ENCODE peak calls at places on chromosomes 13 and 19, in eight cellular contexts. One of them, this sample, is unnamed.
A peak's percentile ranks its signal among the peaks of the same experiment; 100 is the strongest.

GRCh38 chr13:91133941-91134772 is 213.3 kb upstream of the MIR17HG start:
- DNase-seq in pancreas: no peak
- DNase-seq in ascending aorta: no peak
- DNase-seq in body of pancreas: peak; percentile 62
- DNase-seq in Peyer's patch: no peak
- DNase-seq in brain microvascular endothelial cell: peak; percentile 65
- DNase-seq in kidney epithelial cell: no peak
- DNase-seq in uterus: no peak
- DNase-seq in this sample: no peak

GRCh38 chr13:76667551-76667950 is 218.7 kb downstream of the KCTD12 start:
- DNase-seq in body of pancreas: no peak
- DNase-seq in Peyer's patch: no peak
- DNase-seq in uterus: no peak
- DNase-seq in brain microvascular endothelial cell: peak; percentile 61
- DNase-seq in pancreas: no peak
- DNase-seq in kidney epithelial cell: no peak
- DNase-seq in ascending aorta: no peak
- DNase-seq in this sample: no peak

GRCh38 chr19:15252398-15253018 is 20.3 kb upstream of the EPHX3 start:
- DNase-seq in ascending aorta: peak; percentile 85
- DNase-seq in brain microvascular endothelial cell: peak; percentile 33
- DNase-seq in body of pancreas: no peak
- DNase-seq in uterus: peak; percentile 44
- DNase-seq in Peyer's patch: no peak
- DNase-seq in kidney epithelial cell: no peak
- DNase-seq in pancreas: no peak
- DNase-seq in this sample: no peak

GRCh38 chr13:99144306-99144705 is 56.3 kb upstream of the UBAC2 start:
- DNase-seq in pancreas: no peak
- DNase-seq in body of pancreas: no peak
- DNase-seq in kidney epithelial cell: no peak
- DNase-seq in ascending aorta: no peak
- DNase-seq in Peyer's patch: no peak
- DNase-seq in uterus: no peak
- DNase-seq in brain microvascular endothelial cell: no peak
- DNase-seq in this sample: no peak

GRCh38 chr13:36712785-36713184 is 39.0 kb downstream of the SERTM1 start:
- DNase-seq in body of pancreas: no peak
- DNase-seq in brain microvascular endothelial cell: peak; percentile 15
- DNase-seq in Peyer's patch: no peak
- DNase-seq in kidney epithelial cell: peak; percentile 74
- DNase-seq in pancreas: no peak
- DNase-seq in ascending aorta: no peak
- DNase-seq in uterus: peak; percentile 63
- DNase-seq in this sample: peak; percentile 24

GRCh38 chr19:2555422-2556220 is 79.7 kb downstream of the GADD45B start:
- DNase-seq in body of pancreas: no peak
- DNase-seq in ascending aorta: no peak
- DNase-seq in pancreas: no peak
- DNase-seq in Peyer's patch: no peak
- DNase-seq in kidney epithelial cell: no peak
- DNase-seq in uterus: no peak
- DNase-seq in brain microvascular endothelial cell: no peak
- DNase-seq in this sample: no peak

GRCh38 chr13:51193387-51193786 is 28.8 kb upstream of the FAM124A start:
- DNase-seq in kidney epithelial cell: no peak
- DNase-seq in ascending aorta: no peak
- DNase-seq in body of pancreas: no peak
- DNase-seq in brain microvascular endothelial cell: no peak
- DNase-seq in pancreas: no peak
- DNase-seq in Peyer's patch: no peak
- DNase-seq in uterus: no peak
- DNase-seq in this sample: no peak

GRCh38 chr19:56508282-56508778 is 675 bp downstream of the ZNF471 start:
- DNase-seq in ascending aorta: no peak
- DNase-seq in Peyer's patch: no peak
- DNase-seq in body of pancreas: no peak
- DNase-seq in brain microvascular endothelial cell: no peak
- DNase-seq in uterus: no peak
- DNase-seq in pancreas: no peak
- DNase-seq in kidney epithelial cell: no peak
- DNase-seq in this sample: peak; percentile 4

GRCh38 chr13:45441633-45442032 is 23.1 kb upstream of the COG3 start:
- DNase-seq in kidney epithelial cell: peak; percentile 48
- DNase-seq in ascending aorta: peak; percentile 2
- DNase-seq in pancreas: no peak
- DNase-seq in Peyer's patch: no peak
- DNase-seq in body of pancreas: no peak
- DNase-seq in brain microvascular endothelial cell: peak; percentile 11
- DNase-seq in uterus: no peak
- DNase-seq in this sample: no peak

GRCh38 chr19:3161453-3161852 is 17.1 kb upstream of the S1PR4 start:
- DNase-seq in pancreas: no peak
- DNase-seq in uterus: no peak
- DNase-seq in ascending aorta: no peak
- DNase-seq in body of pancreas: no peak
- DNase-seq in brain microvascular endothelial cell: peak; percentile 39
- DNase-seq in Peyer's patch: no peak
- DNase-seq in kidney epithelial cell: no peak
- DNase-seq in this sample: no peak

GRCh38 chr19:6359517-6359916 is 1.8 kb upstream of the CLPP start:
- DNase-seq in body of pancreas: no peak
- DNase-seq in pancreas: no peak
- DNase-seq in uterus: no peak
- DNase-seq in Peyer's patch: no peak
- DNase-seq in brain microvascular endothelial cell: no peak
- DNase-seq in ascending aorta: no peak
- DNase-seq in kidney epithelial cell: no peak
- DNase-seq in this sample: no peak

GRCh38 chr13:41145136-41145908 is 12.7 kb upstream of the KBTBD6 start:
- DNase-seq in Peyer's patch: no peak
- DNase-seq in body of pancreas: no peak
- DNase-seq in ascending aorta: no peak
- DNase-seq in kidney epithelial cell: no peak
- DNase-seq in uterus: no peak
- DNase-seq in brain microvascular endothelial cell: no peak
- DNase-seq in pancreas: no peak
- DNase-seq in this sample: no peak

GRCh38 chr19:24000656-24001055 is 86.0 kb downstream of the ZNF726 start:
- DNase-seq in body of pancreas: no peak
- DNase-seq in Peyer's patch: no peak
- DNase-seq in kidney epithelial cell: no peak
- DNase-seq in ascending aorta: no peak
- DNase-seq in brain microvascular endothelial cell: no peak
- DNase-seq in uterus: no peak
- DNase-seq in pancreas: no peak
- DNase-seq in this sample: no peak

GRCh38 chr19:23118400-23118799 is 1.6 kb downstream of the ZNF730 start:
- DNase-seq in kidney epithelial cell: no peak
- DNase-seq in uterus: no peak
- DNase-seq in brain microvascular endothelial cell: no peak
- DNase-seq in ascending aorta: no peak
- DNase-seq in body of pancreas: no peak
- DNase-seq in Peyer's patch: no peak
- DNase-seq in pancreas: no peak
- DNase-seq in this sample: no peak

GRCh38 chr13:108083056-108083455 is 132.3 kb downstream of the LIG4 start:
- DNase-seq in body of pancreas: no peak
- DNase-seq in uterus: no peak
- DNase-seq in pancreas: no peak
- DNase-seq in ascending aorta: no peak
- DNase-seq in kidney epithelial cell: peak; percentile 69
- DNase-seq in Peyer's patch: no peak
- DNase-seq in brain microvascular endothelial cell: no peak
- DNase-seq in this sample: no peak

GRCh38 chr19:48962849-48963165 is 2.3 kb upstream of the FTL start:
- DNase-seq in uterus: no peak
- DNase-seq in Peyer's patch: no peak
- DNase-seq in brain microvascular endothelial cell: no peak
- DNase-seq in kidney epithelial cell: no peak
- DNase-seq in ascending aorta: no peak
- DNase-seq in pancreas: no peak
- DNase-seq in body of pancreas: no peak
- DNase-seq in this sample: no peak

GRCh38 chr13:51525567-51526165 is 58.6 kb upstream of the WDFY2 start:
- DNase-seq in kidney epithelial cell: no peak
- DNase-seq in uterus: no peak
- DNase-seq in pancreas: no peak
- DNase-seq in Peyer's patch: no peak
- DNase-seq in ascending aorta: no peak
- DNase-seq in brain microvascular endothelial cell: peak; percentile 32
- DNase-seq in body of pancreas: no peak
- DNase-seq in this sample: no peak

GRCh38 chr19:3250675-3251074 is 26.2 kb downstream of the CELF5 start:
- DNase-seq in Peyer's patch: no peak
- DNase-seq in body of pancreas: peak; percentile 40
- DNase-seq in ascending aorta: no peak
- DNase-seq in uterus: no peak
- DNase-seq in pancreas: no peak
- DNase-seq in kidney epithelial cell: no peak
- DNase-seq in brain microvascular endothelial cell: no peak
- DNase-seq in this sample: no peak

GRCh38 chr13:76832258-76832988 is 53.8 kb downstream of the KCTD12 start:
- DNase-seq in body of pancreas: no peak
- DNase-seq in brain microvascular endothelial cell: no peak
- DNase-seq in kidney epithelial cell: no peak
- DNase-seq in uterus: no peak
- DNase-seq in Peyer's patch: no peak
- DNase-seq in ascending aorta: no peak
- DNase-seq in pancreas: no peak
- DNase-seq in this sample: no peak

DNA sequence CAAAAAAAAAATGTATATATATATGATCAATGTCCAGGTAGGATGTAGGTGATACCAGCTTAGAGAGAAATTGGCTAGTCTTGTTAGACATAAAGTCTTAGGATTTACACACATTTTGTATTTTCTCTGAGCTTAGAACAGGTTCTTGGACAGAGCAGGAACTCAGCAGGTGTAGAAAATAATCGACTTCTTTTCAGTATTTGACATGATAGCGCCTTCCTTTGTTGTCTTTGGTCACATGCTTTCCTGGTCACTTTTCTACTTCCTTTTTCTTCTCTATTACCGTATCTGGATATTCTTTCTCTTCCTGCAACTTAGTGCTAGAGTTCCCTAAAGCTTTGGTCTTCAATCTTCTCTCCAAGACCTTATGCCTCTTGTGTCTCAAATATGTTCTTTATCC is 107.4 kb downstream of the LRCH1 start:
- DNase-seq in brain microvascular endothelial cell: no peak
- DNase-seq in body of pancreas: no peak
- DNase-seq in pancreas: no peak
- DNase-seq in ascending aorta: no peak
- DNase-seq in Peyer's patch: no peak
- DNase-seq in uterus: no peak
- DNase-seq in kidney epithelial cell: no peak
- DNase-seq in this sample: no peak
- H3K27me3 ChIP-seq in brain microvascular endothelial cell: no peaks in the 10 kb centered on the region
- H3K27me3 ChIP-seq in body of pancreas: no peaks in the 10 kb centered on the region
- H3K27me3 ChIP-seq in pancreas: no peaks in the 10 kb centered on the region
- H3K27me3 ChIP-seq in ascending aorta: no peaks in the 10 kb centered on the region
- H3K27me3 ChIP-seq in Peyer's patch: no peaks in the 10 kb centered on the region
- H3K27me3 ChIP-seq in uterus: no peaks in the 10 kb centered on the region
- H3K27me3 ChIP-seq in kidney epithelial cell: no peaks in the 10 kb centered on the region
- H3K27me3 ChIP-seq in this sample: no peaks in the 10 kb centered on the region

GRCh38 chr19:8463343-8463742 is 18.6 kb downstream of the HNRNPM start:
- DNase-seq in pancreas: no peak
- DNase-seq in brain microvascular endothelial cell: no peak
- DNase-seq in body of pancreas: no peak
- DNase-seq in uterus: no peak
- DNase-seq in ascending aorta: no peak
- DNase-seq in Peyer's patch: no peak
- DNase-seq in kidney epithelial cell: no peak
- DNase-seq in this sample: no peak
- H3K36me3 ChIP-seq in pancreas: peaks cover 36% of the 10 kb centered on the region
- H3K36me3 ChIP-seq in brain microvascular endothelial cell: peaks cover 58% of the 10 kb centered on the region
- H3K36me3 ChIP-seq in body of pancreas: peaks cover 16% of the 10 kb centered on the region
- H3K36me3 ChIP-seq in uterus: no peaks in the 10 kb centered on the region
- H3K36me3 ChIP-seq in ascending aorta: peaks cover 51% of the 10 kb centered on the region
- H3K36me3 ChIP-seq in Peyer's patch: no peaks in the 10 kb centered on the region
- H3K36me3 ChIP-seq in kidney epithelial cell: peaks cover 3% of the 10 kb centered on the region
- H3K36me3 ChIP-seq in this sample: peaks cover 16% of the 10 kb centered on the region

GRCh38 chr19:28601723-28602440 is 611.1 kb downstream of the UQCRFS1 start:
- DNase-seq in body of pancreas: no peak
- DNase-seq in kidney epithelial cell: no peak
- DNase-seq in ascending aorta: no peak
- DNase-seq in brain microvascular endothelial cell: no peak
- DNase-seq in uterus: no peak
- DNase-seq in Peyer's patch: no peak
- DNase-seq in pancreas: no peak
- DNase-seq in this sample: no peak
- H3K27me3 ChIP-seq in body of pancreas: no peaks in the 10 kb centered on the region
- H3K27me3 ChIP-seq in kidney epithelial cell: no peaks in the 10 kb centered on the region
- H3K27me3 ChIP-seq in ascending aorta: no peaks in the 10 kb centered on the region
- H3K27me3 ChIP-seq in brain microvascular endothelial cell: no peaks in the 10 kb centered on the region
- H3K27me3 ChIP-seq in uterus: no peaks in the 10 kb centered on the region
- H3K27me3 ChIP-seq in Peyer's patch: no peaks in the 10 kb centered on the region
- H3K27me3 ChIP-seq in pancreas: no peaks in the 10 kb centered on the region
- H3K27me3 ChIP-seq in this sample: no peaks in the 10 kb centered on the region

DNA sequence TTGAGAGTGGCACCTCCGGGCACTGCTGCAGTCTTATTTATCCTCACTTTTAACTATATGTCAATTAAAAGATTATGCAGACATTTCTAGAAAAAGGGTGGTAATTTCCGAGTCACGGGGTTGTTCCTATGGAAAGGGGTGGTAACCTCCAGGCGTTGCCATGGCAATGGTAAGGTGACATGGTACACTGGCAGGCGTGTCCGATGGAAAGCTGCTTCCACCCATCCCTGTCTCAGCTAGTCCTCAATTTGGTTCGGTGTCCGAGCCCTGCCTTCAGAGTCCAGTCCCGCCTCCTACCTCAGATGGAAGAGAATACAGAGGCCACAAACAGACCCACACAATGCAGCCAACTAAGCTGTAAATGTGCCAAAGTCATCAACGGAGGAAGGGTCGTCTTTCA is 72.6 kb upstream of the C13orf46 start:
- DNase-seq in ascending aorta: no peak
- DNase-seq in pancreas: peak; percentile 4
- DNase-seq in kidney epithelial cell: no peak
- DNase-seq in Peyer's patch: no peak
- DNase-seq in uterus: no peak
- DNase-seq in brain microvascular endothelial cell: no peak
- DNase-seq in body of pancreas: no peak
- DNase-seq in this sample: no peak
- H3K36me3 ChIP-seq in ascending aorta: peaks cover 19% of the 10 kb centered on the region
- H3K36me3 ChIP-seq in pancreas: no peaks in the 10 kb centered on the region
- H3K36me3 ChIP-seq in kidney epithelial cell: no peaks in the 10 kb centered on the region
- H3K36me3 ChIP-seq in Peyer's patch: no peaks in the 10 kb centered on the region
- H3K36me3 ChIP-seq in uterus: no peaks in the 10 kb centered on the region
- H3K36me3 ChIP-seq in brain microvascular endothelial cell: peaks cover 28% of the 10 kb centered on the region
- H3K36me3 ChIP-seq in body of pancreas: no peaks in the 10 kb centered on the region
- H3K36me3 ChIP-seq in this sample: peaks cover 17% of the 10 kb centered on the region

GRCh38 chr19:50829801-50830200 is 3.6 kb downstream of the KLK15 start:
- DNase-seq in ascending aorta: no peak
- DNase-seq in uterus: no peak
- DNase-seq in kidney epithelial cell: no peak
- DNase-seq in pancreas: no peak
- DNase-seq in body of pancreas: no peak
- DNase-seq in Peyer's patch: no peak
- DNase-seq in brain microvascular endothelial cell: no peak
- DNase-seq in this sample: no peak
- H3K27me3 ChIP-seq in ascending aorta: no peaks in the 10 kb centered on the region
- H3K27me3 ChIP-seq in uterus: peaks cover 5% of the 10 kb centered on the region
- H3K27me3 ChIP-seq in kidney epithelial cell: no peaks in the 10 kb centered on the region
- H3K27me3 ChIP-seq in pancreas: no peaks in the 10 kb centered on the region
- H3K27me3 ChIP-seq in body of pancreas: no peaks in the 10 kb centered on the region
- H3K27me3 ChIP-seq in Peyer's patch: no peaks in the 10 kb centered on the region
- H3K27me3 ChIP-seq in brain microvascular endothelial cell: no peaks in the 10 kb centered on the region
- H3K27me3 ChIP-seq in this sample: no peaks in the 10 kb centered on the region

This sample was measured in BJ.